ENCODE peak calls at places on chromosomes 1 and 21, in ten cellular contexts. Y, Z, U, T, K, A, C, Q, F and D are unnamed samples.

GRCh38 chr1:147725685-147726084 is 34.7 kb downstream of the GJA5 start:
- DNase-seq in Q (no peak), F (no peak), U (no peak), Y (no peak), T (no peak), K (no peak), Z (no peak), A (no peak), C (no peak), D (no peak)

GRCh38 chr1:167663002-167663772 is 33.2 kb downstream of the RCSD1 start:
- DNase-seq in K (no peak), A (no peak), F (no peak), Y (no peak), C (no peak), T (no peak), U (peak), Q (no peak), Z (no peak), D (no peak)

GRCh38 chr1:2921970-2922686 is 99.1 kb upstream of the ACTRT2 start:
- DNase-seq in Y (no peak), Q (peak), U (no peak), K (no peak), T (no peak), C (no peak), A (peak), F (peak), Z (no peak), D (no peak)

GRCh38 chr1:159168043-159168442 is 3.4 kb upstream of the CADM3 start:
- DNase-seq in T (peak), C (no peak), A (no peak), F (no peak), K (no peak), U (no peak), Y (no peak), Z (no peak), Q (no peak), D (no peak)

GRCh38 chr1:208343226-208343625 is 99.0 kb upstream of the PLXNA2 start:
- DNase-seq in K (no peak), Q (no peak), Z (no peak), C (no peak), A (no peak), T (no peak), U (no peak), Y (no peak), F (no peak), D (no peak)

GRCh38 chr1:179599623-179600249 is 8.1 kb downstream of the TDRD5 start:
- DNase-seq in Q (no peak), K (peak), C (no peak), U (no peak), A (no peak), Z (no peak), T (no peak), Y (no peak), F (no peak), D (peak)

GRCh38 chr21:36422279-36423098 is 37.3 kb downstream of the CHAF1B start:
- DNase-seq in F (no peak), A (peak), K (peak), U (peak), T (no peak), Y (peak), Z (no peak), C (peak), Q (peak), D (peak)

GRCh38 chr1:210687582-210688279 is 359.0 kb downstream of the HHAT start:
- DNase-seq in C (no peak), U (no peak), A (no peak), K (no peak), Y (no peak), Z (no peak), F (no peak), T (peak), Q (no peak), D (no peak)

GRCh38 chr21:46122241-46122671 is 24.3 kb downstream of the COL6A2 start:
- DNase-seq in Y (peak), K (no peak), A (peak), Z (no peak), C (peak), F (no peak), U (no peak), Q (peak), T (no peak), D (no peak)

GRCh38 chr1:89945852-89946476 is 48.9 kb upstream of the ZNF326 start:
- DNase-seq in K (no peak), Q (no peak), T (no peak), U (no peak), Y (no peak), Z (no peak), A (no peak), C (no peak), F (no peak), D (no peak)

GRCh38 chr1:46220808-46221207 is 17.7 kb downstream of the LURAP1 start:
- DNase-seq in Z (no peak), F (no peak), Y (no peak), A (no peak), Q (no peak), C (no peak), K (no peak), U (no peak), T (no peak), D (no peak)

GRCh38 chr1:178151831-178152230 is 57.9 kb downstream of the RASAL2 start:
- DNase-seq in Q (no peak), F (no peak), U (no peak), Z (no peak), K (no peak), A (no peak), Y (no peak), T (no peak), C (no peak), D (peak)

GRCh38 chr1:206725053-206725963 is 40.6 kb downstream of the MAPKAPK2 start:
- DNase-seq in T (no peak), Q (no peak), F (peak), C (no peak), A (peak), U (no peak), Z (peak), K (peak), Y (no peak), D (peak)

GRCh38 chr1:1033009-1033587 is 13.2 kb downstream of the AGRN start:
- DNase-seq in U (peak), Z (peak), Y (peak), A (peak), K (peak), C (peak), T (peak), Q (peak), F (peak), D (no peak)

GRCh38 chr1:59100975-59101374 is 195.9 kb upstream of the FGGY start:
- DNase-seq in A (no peak), F (no peak), K (no peak), C (no peak), Z (no peak), Y (no peak), T (no peak), U (no peak), Q (no peak), D (peak)

GRCh38 chr1:246506440-246506784 is 667 bp downstream of the SMYD3 start:
- DNase-seq in Z (no peak), K (no peak), Y (no peak), C (no peak), U (no peak), A (no peak), F (no peak), T (peak), Q (no peak), D (no peak)